ENCODE peak calls at places on chromosomes 6 and 20, in ten cellular contexts. A, F, H, K, R, C, M, E, D and G are unnamed samples.

GRCh38 chr20:37651932-37652331 is 41.9 kb upstream of the CTNNBL1 start:
- DNase-seq in A (no peak), F (peak), H (no peak), K (peak), R (no peak), C (peak), M (no peak), E (no peak), D (peak), G (no peak)

GRCh38 chr6:17086469-17086868 is 15.4 kb upstream of the STMND1 start:
- DNase-seq in A (peak), F (peak), H (peak), K (peak), R (peak), C (peak), M (peak), E (no peak), D (peak), G (peak)

GRCh38 chr20:25276533-25277050 is 28.7 kb downstream of the PYGB start:
- DNase-seq in A (no peak), F (no peak), H (no peak), K (no peak), R (no peak), C (no peak), M (no peak), E (no peak), D (no peak), G (peak)

GRCh38 chr6:100695445-100695844 is 185.7 kb downstream of the ASCC3 start:
- DNase-seq in A (no peak), F (peak), H (no peak), K (no peak), R (no peak), C (no peak), M (no peak), E (no peak), D (no peak), G (no peak)

GRCh38 chr6:27617700-27618689 is 145.1 kb upstream of the ZNF184 start:
- DNase-seq in A (peak), F (peak), H (peak), K (peak), R (peak), C (no peak), M (no peak), E (no peak), D (peak), G (no peak)

GRCh38 chr20:38173237-38174156 is 8.4 kb upstream of the TGM2 start:
- DNase-seq in A (peak), F (peak), H (peak), K (no peak), R (no peak), C (no peak), M (no peak), E (no peak), D (peak), G (no peak)

GRCh38 chr6:110217255-110217654 is 37.0 kb downstream of the CDC40 start:
- DNase-seq in A (peak), F (no peak), H (peak), K (no peak), R (no peak), C (no peak), M (no peak), E (no peak), D (peak), G (no peak)

GRCh38 chr6:138685781-138686180 is 87.8 kb upstream of the CCDC28A start:
- DNase-seq in A (no peak), F (no peak), H (no peak), K (no peak), R (no peak), C (no peak), M (no peak), E (no peak), D (no peak), G (no peak)

GRCh38 chr6:158707826-158708225 is 58.0 kb downstream of the SYTL3 start:
- DNase-seq in A (no peak), F (peak), H (no peak), K (no peak), R (no peak), C (peak), M (no peak), E (no peak), D (peak), G (no peak)

GRCh38 chr6:149127212-149127611 is 190.3 kb upstream of the TAB2 start:
- DNase-seq in A (peak), F (peak), H (peak), K (no peak), R (no peak), C (no peak), M (no peak), E (no peak), D (peak), G (no peak)

GRCh38 chr6:112203577-112204349 is 50.6 kb downstream of the LAMA4 start:
- DNase-seq in A (peak), F (peak), H (peak), K (no peak), R (no peak), C (peak), M (no peak), E (no peak), D (peak), G (no peak)

GRCh38 chr6:110537208-110538123 is 61.1 kb upstream of the SLC22A16 start:
- DNase-seq in A (peak), F (peak), H (peak), K (no peak), R (no peak), C (no peak), M (no peak), E (no peak), D (peak), G (no peak)

GRCh38 chr6:98847767-98848538 is 13.6 kb downstream of the POU3F2 start:
- DNase-seq in A (no peak), F (no peak), H (no peak), K (peak), R (no peak), C (no peak), M (no peak), E (no peak), D (no peak), G (no peak)

GRCh38 chr20:1832634-1833033 is 62.6 kb upstream of the SIRPA start:
- DNase-seq in A (no peak), F (no peak), H (no peak), K (no peak), R (no peak), C (no peak), M (no peak), E (peak), D (no peak), G (peak)

GRCh38 chr6:94049001-94049400 is 629.6 kb upstream of the EPHA7 start:
- DNase-seq in A (no peak), F (no peak), H (no peak), K (no peak), R (no peak), C (no peak), M (no peak), E (no peak), D (peak), G (no peak)

GRCh38 chr20:57941121-57941522 is 231.3 kb upstream of the PMEPA1 start:
- DNase-seq in A (no peak), F (no peak), H (no peak), K (no peak), R (peak), C (no peak), M (no peak), E (no peak), D (no peak), G (no peak)

GRCh38 chr6:121670511-121670910 is 235.1 kb downstream of the GJA1 start:
- DNase-seq in A (no peak), F (peak), H (no peak), K (no peak), R (no peak), C (no peak), M (no peak), E (no peak), D (peak), G (no peak)

GRCh38 chr6:127164555-127164954 is 46.1 kb downstream of the RSPO3 start:
- DNase-seq in A (no peak), F (no peak), H (no peak), K (no peak), R (no peak), C (no peak), M (no peak), E (no peak), D (no peak), G (no peak)

GRCh38 chr20:4942336-4942735 is 59.0 kb downstream of the SLC23A2 start:
- DNase-seq in A (peak), F (no peak), H (peak), K (no peak), R (no peak), C (no peak), M (no peak), E (no peak), D (no peak), G (no peak)

GRCh38 chr20:33277471-33278441 is 5.3 kb upstream of the BPIFB1 start:
- DNase-seq in A (no peak), F (no peak), H (no peak), K (no peak), R (no peak), C (no peak), M (no peak), E (no peak), D (no peak), G (no peak)

GRCh38 chr20:43939762-43940121 is 25.1 kb downstream of the TOX2 start:
- DNase-seq in A (no peak), F (no peak), H (no peak), K (no peak), R (no peak), C (no peak), M (no peak), E (no peak), D (peak), G (no peak)

GRCh38 chr6:15547379-15547778 is 115.4 kb downstream of the DTNBP1 start:
- DNase-seq in A (no peak), F (peak), H (no peak), K (no peak), R (no peak), C (no peak), M (no peak), E (no peak), D (peak), G (no peak)

GRCh38 chr20:18056174-18057105 is 1.3 kb downstream of the OVOL2 start:
- DNase-seq in A (no peak), F (peak), H (no peak), K (no peak), R (peak), C (peak), M (no peak), E (peak), D (peak), G (no peak)

GRCh38 chr6:2503816-2504494 is 246.8 kb downstream of the MYLK4 start:
- DNase-seq in A (peak), F (peak), H (no peak), K (no peak), R (no peak), C (no peak), M (no peak), E (no peak), D (peak), G (no peak)

GRCh38 chr6:96837138-96837971 is at the start of gene GPR63:
- DNase-seq in A (peak), F (peak), H (peak), K (peak), R (peak), C (peak), M (peak), E (peak), D (peak), G (peak)